ENCODE peak calls at places on chromosomes 4 and X, in five cellular contexts. U is pancreas, N is fibroblast of lung, A is transverse colon, K is neural progenitor cell. I is an unnamed sample.

GRCh38 chr4:56531823-56532222 is 26.2 kb downstream of the ARL9 start:
- DNase-seq in U (no peak), N (no peak), A (no peak), K (no peak), I (no peak)

GRCh38 chr4:23966720-23967119 is 76.9 kb upstream of the PPARGC1A start:
- DNase-seq in U (no peak), N (peak), A (no peak), K (peak), I (no peak)

GRCh38 chr4:86917212-86918039 is 17.4 kb upstream of the AFF1 start:
- DNase-seq in U (no peak), N (no peak), A (no peak), K (no peak), I (no peak)

GRCh38 chr4:88725143-88725542 is 27.5 kb upstream of the NAP1L5 start:
- DNase-seq in U (no peak), N (no peak), A (no peak), K (no peak), I (no peak)

GRCh38 chrX:16771483-16772398 is 14.5 kb upstream of the TXLNG start:
- DNase-seq in U (no peak), N (peak), A (peak), K (peak), I (no peak)

GRCh38 chr4:53614616-53615015 is 23.3 kb upstream of the LNX1 start:
- DNase-seq in U (no peak), N (no peak), A (peak), K (peak), I (no peak)

GRCh38 chrX:54044877-54045328 is 630 bp upstream of the PHF8 start:
- DNase-seq in U (no peak), N (no peak), A (no peak), K (no peak), I (no peak)

GRCh38 chrX:57251965-57252364 is 34.5 kb upstream of the FAAH2 start:
- DNase-seq in U (no peak), N (no peak), A (no peak), K (no peak), I (no peak)

GRCh38 chr4:83320548-83320947 is 14.1 kb downstream of the HPSE start:
- DNase-seq in U (no peak), N (no peak), A (peak), K (no peak), I (peak)

GRCh38 chr4:7897811-7898210 is 41.9 kb downstream of the AFAP1 start:
- DNase-seq in U (no peak), N (no peak), A (no peak), K (no peak), I (no peak)

GRCh38 chrX:24643116-24643515 is 4.0 kb downstream of the PCYT1B start:
- DNase-seq in U (no peak), N (peak), A (no peak), K (no peak), I (no peak)

GRCh38 chr4:2843909-2844584 is 403 bp downstream of the ADD1 start:
- DNase-seq in U (no peak), N (peak), A (peak), K (peak), I (peak)

GRCh38 chr4:163344147-163345050 is 707 bp downstream of the NPY5R start:
- DNase-seq in U (peak), N (no peak), A (no peak), K (peak), I (no peak)

GRCh38 chrX:145817666-145818521 is at the start of gene SLITRK2:
- DNase-seq in U (peak), N (peak), A (no peak), K (peak), I (no peak)

GRCh38 chrX:139720136-139720535 is 12.2 kb upstream of the MCF2 start:
- DNase-seq in U (no peak), N (peak), A (no peak), K (peak), I (no peak)

GRCh38 chrX:70168238-70169188 is 8.8 kb upstream of the DGAT2L6 start:
- DNase-seq in U (no peak), N (peak), A (no peak), K (peak), I (peak)

GRCh38 chr4:40422309-40422708 is 87.2 kb downstream of the CHRNA9 start:
- DNase-seq in U (no peak), N (no peak), A (no peak), K (no peak), I (no peak)

GRCh38 chr4:17450431-17450830 is 61.5 kb downstream of the QDPR start:
- DNase-seq in U (no peak), N (no peak), A (no peak), K (no peak), I (no peak)

GRCh38 chr4:182369211-182369610 is 126.0 kb downstream of the TENM3 start:
- DNase-seq in U (no peak), N (peak), A (no peak), K (no peak), I (no peak)

GRCh38 chrX:30280428-30280827 is 28.8 kb downstream of the NR0B1 start:
- DNase-seq in U (no peak), N (no peak), A (no peak), K (no peak), I (no peak)

GRCh38 chr4:179843370-179843769 is 2399.8 kb upstream of the TENM3 start:
- DNase-seq in U (no peak), N (no peak), A (no peak), K (peak), I (no peak)

GRCh38 chr4:26204249-26204825 is 116.5 kb upstream of the RBPJ start:
- DNase-seq in U (no peak), N (no peak), A (no peak), K (no peak), I (no peak)

GRCh38 chr4:12186526-12186925 is 757.8 kb upstream of the HS3ST1 start:
- DNase-seq in U (no peak), N (no peak), A (no peak), K (no peak), I (no peak)

GRCh38 chr4:113293043-113293560 is 243.6 kb downstream of the ANK2 start:
- DNase-seq in U (no peak), N (peak), A (no peak), K (peak), I (peak)

GRCh38 chrX:57135287-57135686 is 1.9 kb downstream of the SPIN2A start:
- DNase-seq in U (no peak), N (no peak), A (no peak), K (no peak), I (no peak)

GRCh38 chrX:80876877-80877276 is 67.2 kb upstream of the BRWD3 start:
- DNase-seq in U (no peak), N (peak), A (no peak), K (peak), I (no peak)

GRCh38 chrX:130118396-130118795 is 8.1 kb upstream of the ELF4 start:
- DNase-seq in U (no peak), N (peak), A (no peak), K (no peak), I (peak)

GRCh38 chr4:189187531-189188052 is 753.1 kb upstream of the FRG1 start:
- DNase-seq in U (no peak), N (no peak), A (no peak), K (no peak), I (no peak)

GRCh38 chr4:16912896-16913295 is 14.5 kb upstream of the LDB2 start:
- DNase-seq in U (no peak), N (no peak), A (no peak), K (no peak), I (no peak)

GRCh38 chr4:27414867-27415266 is 554.2 kb downstream of the STIM2 start:
- DNase-seq in U (no peak), N (no peak), A (no peak), K (no peak), I (no peak)
- H3K27ac ChIP-seq in U (no peak), N (no peak), A (no peak), K (no peak), I (no peak)

GRCh38 chr4:76690906-76691275 is 207.1 kb downstream of the SOWAHB start:
- DNase-seq in U (no peak), N (peak), A (no peak), K (no peak), I (no peak)
- H3K4me3 ChIP-seq in U (no peak), N (peak), A (no peak), K (peak), I (no peak)

GRCh38 chr4:173556398-173557131 is 26.5 kb upstream of the HAND2 start:
- DNase-seq in U (no peak), N (no peak), A (no peak), K (no peak), I (no peak)
- H3K27ac ChIP-seq in U (no peak), N (no peak), A (no peak), K (no peak), I (no peak)

GRCh38 chr4:76688737-76689078 is 209.2 kb downstream of the SOWAHB start:
- DNase-seq in U (no peak), N (no peak), A (no peak), K (peak), I (no peak)
- H3K4me3 ChIP-seq in U (no peak), N (peak), A (no peak), K (peak), I (peak)

DNA sequence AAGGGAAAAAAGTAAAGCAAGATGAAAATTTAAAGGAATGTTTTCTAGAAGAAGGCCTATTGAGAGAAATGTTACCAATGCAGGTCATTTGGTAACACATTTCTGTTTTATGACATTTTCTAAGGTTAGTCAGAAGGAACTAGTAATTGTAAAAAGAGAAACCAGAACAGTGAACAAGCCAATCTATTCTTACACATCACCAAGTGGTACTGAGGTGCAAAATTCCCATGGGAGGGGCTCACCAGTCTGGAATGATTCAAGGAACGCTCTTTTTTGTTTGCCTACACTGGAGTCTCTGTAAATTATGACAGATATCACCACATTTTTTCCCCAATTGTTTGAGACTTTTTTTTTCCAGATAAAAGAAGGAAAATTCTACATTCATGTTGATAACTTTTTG is 404.7 kb upstream of the CNKSR2 start:
- DNase-seq in U (no peak), N (no peak), A (no peak), K (no peak), I (no peak)
- H3K27ac ChIP-seq in U (no peak), N (no peak), A (no peak), K (no peak), I (no peak)